ENCODE peak calls at places on chromosomes 13 and 19, in four cellular contexts. L is pancreas, Y is AG09319, V is cardiac fibroblast. A is an unnamed sample.

GRCh38 chr13:88908896-88909535 is 1237.8 kb downstream of the SLITRK5 start:
- DNase-seq in L (no peak), Y (no peak), V (no peak), A (no peak)

GRCh38 chr19:3985643-3986259 is 488 bp upstream of the EEF2 start:
- DNase-seq in L (no peak), Y (no peak), V (no peak), A (no peak)

GRCh38 chr13:40155176-40155575 is 499.7 kb downstream of the COG6 start:
- DNase-seq in L (no peak), Y (no peak), V (no peak), A (no peak)

GRCh38 chr19:36009220-36009619 is 607 bp upstream of the SYNE4 start:
- DNase-seq in L (peak), Y (no peak), V (peak), A (peak)

GRCh38 chr13:80340643-80341097 is 256 bp downstream of the SPRY2 start:
- DNase-seq in L (no peak), Y (no peak), V (peak), A (no peak)

GRCh38 chr19:54558339-54558738 is 15.3 kb upstream of the LILRA2 start:
- DNase-seq in L (no peak), Y (no peak), V (no peak), A (no peak)

GRCh38 chr19:7395793-7396192 is 47.1 kb downstream of the ARHGEF18 start:
- DNase-seq in L (no peak), Y (no peak), V (no peak), A (no peak)

GRCh38 chr13:104937881-104938280 is 1597.6 kb downstream of the EFNB2 start:
- DNase-seq in L (no peak), Y (no peak), V (no peak), A (no peak)

GRCh38 chr13:112998506-112999280 is 29.7 kb downstream of the MCF2L start:
- DNase-seq in L (no peak), Y (no peak), V (no peak), A (peak)

GRCh38 chr13:49220035-49220855 is at the start of gene MLNR:
- DNase-seq in L (no peak), Y (no peak), V (no peak), A (peak)
- TF ChIP-seq CTCF in L (no peak), Y (no peak), V (no peak), A (no peak)

GRCh38 chr19:55676889-55677505 is 2.0 kb downstream of the EPN1 start:
- DNase-seq in L (no peak), Y (no peak), V (no peak), A (no peak)

GRCh38 chr19:55675661-55676354 is 782 bp downstream of the EPN1 start:
- DNase-seq in L (no peak), Y (no peak), V (no peak), A (no peak)

GRCh38 chr19:55677572-55678028 is 2.6 kb downstream of the EPN1 start:
- DNase-seq in L (peak), Y (no peak), V (no peak), A (no peak)

GRCh38 chr19:55674841-55675660 is at the start of gene EPN1:
- DNase-seq in L (peak), Y (peak), V (peak), A (peak)

GRCh38 chr19:55676384-55676783 is 1.4 kb downstream of the EPN1 start:
- DNase-seq in L (peak), Y (no peak), V (peak), A (no peak)
- TF ChIP-seq CTCF in L (no peak), Y (no peak), V (peak), A (no peak)

DNA sequence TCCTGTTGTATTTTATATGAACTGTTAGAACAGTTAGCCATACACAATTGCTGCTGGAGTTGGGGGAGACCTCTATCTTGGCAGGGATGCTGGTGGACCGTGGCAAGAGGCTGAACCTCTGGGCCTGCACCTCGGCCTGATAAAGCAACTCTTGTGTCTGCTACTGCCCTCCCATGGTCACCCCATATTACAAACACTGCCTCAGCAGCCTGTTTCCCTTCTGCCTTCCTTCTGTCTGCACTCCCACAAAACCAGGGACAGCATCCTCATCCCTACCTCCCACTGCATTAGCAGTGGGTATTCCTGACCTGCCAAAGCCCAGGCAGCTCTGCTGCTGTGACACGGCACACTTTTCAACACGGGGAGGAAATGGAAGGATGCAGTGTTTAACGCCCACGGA is 456.4 kb downstream of the FGF14 start:
- DNase-seq in L (no peak), Y (no peak), V (no peak), A (no peak)
- TF ChIP-seq CTCF in L (no peak), Y (no peak), V (no peak), A (no peak)

DNA sequence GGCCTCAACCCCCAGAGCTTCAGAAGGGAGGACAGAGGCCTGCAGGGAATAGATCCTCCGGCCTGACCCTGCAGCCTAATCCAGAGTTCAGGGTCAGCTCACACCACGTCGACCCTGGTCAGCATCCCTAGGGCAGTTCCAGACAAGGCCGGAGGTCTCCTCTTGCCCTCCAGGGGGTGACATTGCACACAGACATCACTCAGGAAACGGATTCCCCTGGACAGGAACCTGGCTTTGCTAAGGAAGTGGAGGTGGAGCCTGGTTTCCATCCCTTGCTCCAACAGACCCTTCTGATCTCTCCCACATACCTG is 969 bp upstream of the CEACAM5 start:
- DNase-seq in L (no peak), Y (no peak), V (no peak), A (no peak)
- TF ChIP-seq CTCF in L (no peak), Y (no peak), V (no peak), A (no peak)

GRCh38 chr13:59477011-59477410 is 686.7 kb downstream of the DIAPH3 start:
- DNase-seq in L (no peak), Y (no peak), V (peak), A (no peak)
- TF ChIP-seq CTCF in L (no peak), Y (peak), V (peak), A (no peak)

GRCh38 chr19:37779139-37780035 is at the start of gene ZNF573:
- DNase-seq in L (peak), Y (peak), V (peak), A (peak)
- TF ChIP-seq CTCF in L (no peak), Y (no peak), V (peak), A (no peak)

DNA sequence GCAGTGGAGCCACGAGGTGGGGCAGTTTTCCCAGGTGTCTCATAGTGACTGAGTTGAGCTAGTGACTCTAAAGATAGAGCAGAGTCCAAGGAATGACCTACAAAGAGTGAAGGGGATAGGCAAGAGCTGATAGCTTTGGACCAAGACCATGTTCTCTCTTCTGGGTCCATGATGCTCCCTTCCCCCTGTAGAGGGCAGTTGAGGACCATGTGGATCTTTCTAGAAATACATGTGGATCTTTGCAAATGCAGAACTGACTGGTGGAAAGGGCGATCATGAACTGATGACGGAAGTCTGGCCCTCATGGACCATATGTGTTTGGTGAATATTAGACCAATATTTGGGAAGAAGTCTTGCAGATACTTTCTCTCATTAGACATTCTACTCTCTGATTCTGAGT is 6.9 kb downstream of the PSG1 start:
- DNase-seq in L (no peak), Y (no peak), V (no peak), A (no peak)
- TF ChIP-seq CTCF in L (no peak), Y (peak), V (no peak), A (no peak)

DNA sequence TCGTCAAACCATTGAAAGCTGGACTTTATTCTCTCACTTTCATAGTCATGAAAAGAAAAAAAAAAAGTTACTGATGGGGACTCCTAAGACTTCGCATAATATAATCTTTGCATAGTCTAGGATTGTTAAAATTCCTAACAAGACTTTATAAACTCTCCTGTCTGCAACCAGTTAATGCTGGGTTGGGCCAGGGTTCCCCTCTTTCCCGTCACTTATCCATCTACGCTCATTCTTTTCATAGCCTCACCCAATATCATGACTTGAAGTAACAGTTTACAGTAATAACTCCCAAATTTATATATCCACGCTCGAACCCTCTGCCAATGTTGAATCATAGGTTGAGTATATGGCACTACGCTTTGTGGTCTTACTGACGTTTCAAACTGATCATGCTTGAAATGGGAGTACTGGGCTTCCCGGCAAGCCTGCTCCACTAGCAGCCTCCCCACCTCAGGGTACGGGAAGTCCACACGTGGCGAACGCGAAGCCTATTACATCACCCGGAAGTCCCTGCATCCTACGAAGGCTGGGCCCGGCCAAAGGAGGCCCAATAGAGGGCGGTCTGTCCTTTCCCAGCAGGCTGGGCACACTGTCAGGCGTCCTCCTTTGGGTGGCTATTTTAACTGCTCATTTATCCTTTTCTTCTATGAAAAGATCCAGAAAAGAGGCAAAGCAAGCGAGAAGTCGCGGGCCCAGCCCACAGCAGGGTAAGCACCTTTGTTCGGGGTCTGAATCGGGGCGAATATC is 694 bp upstream of the ZNF460 start:
- DNase-seq in L (peak), Y (peak), V (peak), A (peak)
- TF ChIP-seq CTCF in L (no peak), Y (peak), V (peak), A (peak)

GRCh38 chr19:31110331-31110730 is 238.9 kb downstream of the TSHZ3 start:
- DNase-seq in L (no peak), Y (peak), V (peak), A (peak)
- TF ChIP-seq CTCF in L (no peak), Y (peak), V (peak), A (no peak)

DNA sequence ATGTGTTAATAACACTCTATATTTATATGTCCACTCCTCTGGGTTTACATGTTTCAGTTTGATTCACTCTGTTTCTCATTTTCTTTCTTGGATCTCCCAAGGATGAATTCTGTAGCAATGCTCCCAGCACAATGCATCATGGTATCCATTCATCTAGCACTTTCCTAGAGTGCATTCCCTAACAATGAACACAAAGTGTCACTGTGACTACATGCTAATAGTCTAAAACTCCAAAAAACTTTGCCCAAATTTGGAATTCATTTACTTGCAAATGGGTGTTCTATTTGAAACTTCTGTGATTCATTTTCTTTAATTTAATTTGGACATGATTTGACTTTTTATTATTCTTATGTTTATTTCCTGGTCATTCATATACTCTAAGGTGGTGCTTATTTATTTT is 286.3 kb downstream of the POU4F1 start:
- DNase-seq in L (no peak), Y (no peak), V (peak), A (no peak)
- TF ChIP-seq CTCF in L (no peak), Y (no peak), V (peak), A (no peak)